ENCODE peak calls at places on chromosomes 4 and X, in seven cellular contexts. I is trophoblast cell, Y is H1, V is MM.1S, J is fibroblast of lung, C is GM23338, U is HCT116. F is an unnamed sample. For H3K4me1, the result is how much of the 10 kb centered on the place peaks cover.

GRCh38 chrX:1242901-1243402 is 25.7 kb upstream of the CSF2RA start:
- DNase-seq in I (peak), Y (no peak), V (no peak), J (no peak), C (peak), U (no peak), F (no peak)

GRCh38 chr4:87209696-87210095 is 10.7 kb downstream of the KLHL8 start:
- DNase-seq in I (peak), Y (no peak), V (no peak), J (no peak), C (no peak), U (no peak), F (no peak)

GRCh38 chr4:169311643-169312365 is 41.0 kb upstream of the SH3RF1 start:
- DNase-seq in I (peak), Y (peak), V (peak), J (peak), C (peak), U (peak), F (peak)

GRCh38 chr4:76270776-76271175 is 19.3 kb downstream of the FAM47E start:
- DNase-seq in I (no peak), Y (no peak), V (no peak), J (no peak), C (no peak), U (no peak), F (no peak)

GRCh38 chrX:131752493-131753198 is 208.8 kb downstream of the OR13H1 start:
- DNase-seq in I (peak), Y (no peak), V (peak), J (peak), C (no peak), U (no peak), F (no peak)

GRCh38 chr4:80386281-80386886 is 50.9 kb downstream of the CFAP299 start:
- DNase-seq in I (no peak), Y (no peak), V (no peak), J (no peak), C (no peak), U (no peak), F (no peak)

GRCh38 chr4:98673978-98674377 is 15.6 kb upstream of the TSPAN5 start:
- DNase-seq in I (no peak), Y (no peak), V (no peak), J (peak), C (no peak), U (no peak), F (no peak)

GRCh38 chr4:1410491-1411325 is 4.5 kb upstream of the NKX1-1 start:
- DNase-seq in I (peak), Y (peak), V (peak), J (peak), C (peak), U (no peak), F (peak)

GRCh38 chr4:155543126-155543765 is 123.4 kb upstream of the GUCY1A1 start:
- DNase-seq in I (no peak), Y (no peak), V (no peak), J (peak), C (no peak), U (no peak), F (no peak)

GRCh38 chr4:38309471-38309870 is 349.3 kb downstream of the PTTG2 start:
- DNase-seq in I (no peak), Y (no peak), V (no peak), J (no peak), C (no peak), U (no peak), F (no peak)

GRCh38 chrX:47456080-47456479 is 26.9 kb downstream of the ZNF41 start:
- DNase-seq in I (no peak), Y (no peak), V (no peak), J (no peak), C (no peak), U (no peak), F (no peak)

GRCh38 chr4:111064342-111064993 is 441.6 kb upstream of the PITX2 start:
- DNase-seq in I (no peak), Y (peak), V (peak), J (peak), C (peak), U (peak), F (peak)

GRCh38 chr4:72094054-72094780 is 62.4 kb downstream of the NPFFR2 start:
- DNase-seq in I (no peak), Y (no peak), V (no peak), J (no peak), C (no peak), U (no peak), F (no peak)

GRCh38 chr4:138034871-138035270 is 207.3 kb downstream of the SLC7A11 start:
- DNase-seq in I (peak), Y (no peak), V (no peak), J (peak), C (no peak), U (no peak), F (no peak)

GRCh38 chr4:150818129-150818528 is 197.0 kb downstream of the LRBA start:
- DNase-seq in I (no peak), Y (no peak), V (no peak), J (no peak), C (no peak), U (no peak), F (no peak)

GRCh38 chrX:131704136-131704695 is 160.3 kb downstream of the OR13H1 start:
- DNase-seq in I (peak), Y (no peak), V (peak), J (peak), C (peak), U (no peak), F (no peak)

GRCh38 chr4:174532479-174532878 is 10.2 kb upstream of the HPGD start:
- DNase-seq in I (no peak), Y (no peak), V (no peak), J (no peak), C (no peak), U (no peak), F (no peak)

GRCh38 chr4:54423066-54423465 is 194.0 kb downstream of the PDGFRA start:
- DNase-seq in I (no peak), Y (no peak), V (no peak), J (peak), C (no peak), U (no peak), F (no peak)

GRCh38 chr4:133759428-133759827 is 442.2 kb downstream of the PABPC4L start:
- DNase-seq in I (peak), Y (no peak), V (no peak), J (no peak), C (no peak), U (no peak), F (no peak)

GRCh38 chr4:138680251-138680650 is 335.3 kb upstream of the NOCT start:
- DNase-seq in I (no peak), Y (no peak), V (no peak), J (peak), C (no peak), U (no peak), F (no peak)

GRCh38 chr4:138650917-138651564 is 364.5 kb upstream of the NOCT start:
- DNase-seq in I (no peak), Y (no peak), V (no peak), J (peak), C (no peak), U (no peak), F (no peak)

DNA sequence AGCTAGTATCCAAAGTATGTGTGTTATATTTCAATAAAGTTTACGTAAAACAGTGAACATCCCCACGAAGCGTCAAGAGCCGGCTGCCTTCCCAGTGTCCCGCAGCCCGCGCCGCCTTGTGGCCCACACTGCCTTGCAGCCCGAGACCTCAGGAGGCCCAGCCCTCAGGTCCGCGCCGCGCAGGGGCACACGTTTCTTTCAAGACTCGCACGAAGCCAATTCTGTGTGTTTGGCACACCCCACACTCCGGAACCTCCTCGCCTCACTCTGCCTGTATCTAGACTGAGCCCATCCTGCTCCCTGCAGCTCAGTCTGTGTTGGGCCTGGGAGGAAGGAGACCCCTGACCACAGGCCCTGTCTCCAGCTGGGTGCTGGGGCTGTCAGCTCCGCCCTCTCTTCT is 5.8 kb downstream of the LRPAP1 start:
- DNase-seq in I (no peak), Y (no peak), V (no peak), J (no peak), C (no peak), U (no peak), F (no peak)
- H3K4me1 ChIP-seq in I (under half), Y (under half), V (under half), J (under half), C (under half), U (under half), F (under half)

GRCh38 chr4:41219421-41219950 is 5.1 kb upstream of the APBB2 start:
- DNase-seq in I (peak), Y (no peak), V (no peak), J (no peak), C (no peak), U (no peak), F (no peak)

GRCh38 chr4:41222259-41222658 is 7.9 kb upstream of the APBB2 start:
- DNase-seq in I (no peak), Y (no peak), V (no peak), J (no peak), C (no peak), U (no peak), F (no peak)

GRCh38 chr4:41217373-41217772 is 3.0 kb upstream of the APBB2 start:
- DNase-seq in I (no peak), Y (no peak), V (no peak), J (no peak), C (no peak), U (no peak), F (no peak)

GRCh38 chr4:41218703-41219102 is 4.4 kb upstream of the APBB2 start:
- DNase-seq in I (no peak), Y (no peak), V (no peak), J (no peak), C (no peak), U (no peak), F (no peak)

DNA sequence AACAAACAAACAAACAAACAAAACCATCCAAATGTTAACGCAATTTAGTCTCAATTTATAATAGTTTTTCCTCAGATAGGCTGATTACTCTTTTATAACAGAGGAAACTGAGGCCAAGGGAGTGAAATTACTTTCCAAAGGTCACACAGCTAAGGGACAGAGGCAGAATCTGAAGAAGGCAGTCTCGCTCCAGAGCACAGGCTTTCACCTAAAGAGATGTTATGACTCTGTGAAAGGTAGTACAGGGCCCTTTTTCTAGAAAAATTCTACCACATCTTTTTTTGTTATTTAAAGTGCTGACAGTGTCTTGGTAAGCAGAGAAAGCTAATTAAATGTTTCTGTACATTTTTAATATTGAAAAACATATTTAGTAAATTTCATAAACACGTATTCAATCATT is 7.5 kb upstream of the APBB2 start:
- DNase-seq in I (no peak), Y (no peak), V (no peak), J (no peak), C (no peak), U (no peak), F (no peak)
- H3K27ac ChIP-seq in I (no peak), Y (no peak), V (no peak), J (no peak), C (no peak), U (no peak), F (no peak)

DNA sequence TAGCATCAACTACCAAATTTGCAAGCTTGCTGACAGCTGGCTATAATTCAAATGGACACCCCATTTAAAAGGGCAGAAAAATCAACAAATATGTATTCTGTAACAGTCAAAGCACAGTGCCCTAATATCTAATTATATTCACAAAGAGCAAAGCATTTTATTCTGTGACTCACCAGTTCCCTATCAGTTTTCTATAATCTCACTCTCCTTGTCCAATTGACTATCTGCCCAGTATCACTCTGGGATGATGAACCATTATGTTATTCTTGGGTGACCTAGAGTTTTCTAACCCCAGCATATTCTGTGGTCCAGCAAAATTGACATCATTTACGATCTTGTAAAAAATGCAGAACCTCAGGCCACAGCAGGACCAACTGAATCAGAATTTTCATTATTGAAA is 82.0 kb upstream of the FREM3 start:
- DNase-seq in I (no peak), Y (no peak), V (no peak), J (peak), C (no peak), U (no peak), F (no peak)
- H3K4me2 ChIP-seq in I (no peak), Y (no peak), V (no peak), J (no peak), C (no peak), U (no peak), F (no peak)

DNA sequence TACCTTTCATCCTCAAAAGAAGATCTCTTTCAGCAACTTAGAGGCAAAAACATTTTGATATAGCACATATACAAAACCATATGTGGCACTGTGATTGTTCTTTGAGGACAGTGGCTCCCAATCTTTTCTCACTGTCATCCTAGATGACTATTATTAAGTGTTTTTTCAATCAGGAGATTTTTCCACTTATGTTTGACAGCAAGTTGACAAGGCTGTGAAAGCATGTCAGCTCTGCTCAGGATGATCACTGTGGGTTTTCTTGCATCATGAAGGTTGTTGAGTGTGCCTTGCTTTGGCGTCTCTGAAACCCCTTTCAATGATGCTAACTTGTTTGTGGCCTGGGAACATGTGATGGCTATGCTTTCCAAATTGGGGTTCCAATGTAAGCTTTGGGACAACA is 20.2 kb upstream of the NSUN7 start:
- DNase-seq in I (no peak), Y (no peak), V (no peak), J (no peak), C (no peak), U (no peak), F (no peak)
- H3K4me1 ChIP-seq in I (under half), Y (under half), V (under half), J (under half), C (under half), U (under half), F (under half)

DNA sequence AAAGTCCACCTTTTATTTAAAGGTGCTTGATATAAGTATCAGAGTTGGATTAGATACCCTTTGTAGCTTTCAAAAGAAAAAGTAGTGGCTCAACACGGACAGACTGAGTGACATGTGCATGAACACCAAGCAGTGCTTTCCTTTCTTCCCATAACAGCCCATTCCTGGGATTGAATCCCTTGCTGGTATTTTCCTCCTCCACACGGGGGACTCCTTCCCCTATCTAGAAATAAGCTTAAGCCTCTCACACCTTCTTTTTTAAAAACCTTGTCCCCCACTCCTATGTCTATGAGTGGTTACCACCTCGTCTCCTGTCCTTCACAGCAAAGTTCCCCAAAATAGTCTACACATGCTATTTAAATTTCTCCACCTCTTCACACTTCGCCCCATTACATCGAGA is 5.1 kb downstream of the AP1S2 start:
- DNase-seq in I (no peak), Y (no peak), V (no peak), J (no peak), C (peak), U (no peak), F (no peak)
- H3K27ac ChIP-seq in I (no peak), Y (no peak), V (peak), J (no peak), C (peak), U (no peak), F (no peak)